ENCODE peak calls at places on chromosomes 1 and 21, in four cellular contexts. One of them, this sample, is unnamed.

GRCh38 chr1:227368009-227368408 is 49.7 kb upstream of the CDC42BPA start:
- DNase-seq in AG04450: no peak
- DNase-seq in activated CD8-positive, alpha-beta memory T cell treated with anti-CD3 and anti-CD28 coated beads for 48 hours: no peak
- DNase-seq in EL: no peak
- DNase-seq in this sample: no peak

GRCh38 chr1:66364578-66365391 is 169.2 kb upstream of the SGIP1 start:
- DNase-seq in AG04450: no peak
- DNase-seq in EL: peak; percentile 84
- DNase-seq in activated CD8-positive, alpha-beta memory T cell treated with anti-CD3 and anti-CD28 coated beads for 48 hours: no peak
- DNase-seq in this sample: no peak

GRCh38 chr1:197725044-197725443 is 50.2 kb downstream of the DENND1B start:
- DNase-seq in EL: peak; percentile 5
- DNase-seq in AG04450: no peak
- DNase-seq in activated CD8-positive, alpha-beta memory T cell treated with anti-CD3 and anti-CD28 coated beads for 48 hours: no peak
- DNase-seq in this sample: no peak

GRCh38 chr1:169121146-169121923 is 14.8 kb downstream of the ATP1B1 start:
- DNase-seq in activated CD8-positive, alpha-beta memory T cell treated with anti-CD3 and anti-CD28 coated beads for 48 hours: no peak
- DNase-seq in EL: peak; percentile 36
- DNase-seq in AG04450: no peak
- DNase-seq in this sample: no peak

GRCh38 chr21:34695434-34695833 is 26.6 kb downstream of the CLIC6 start:
- DNase-seq in activated CD8-positive, alpha-beta memory T cell treated with anti-CD3 and anti-CD28 coated beads for 48 hours: no peak
- DNase-seq in EL: peak; percentile 48
- DNase-seq in AG04450: no peak
- DNase-seq in this sample: no peak

GRCh38 chr1:169031566-169032224 is 74.8 kb upstream of the ATP1B1 start:
- DNase-seq in activated CD8-positive, alpha-beta memory T cell treated with anti-CD3 and anti-CD28 coated beads for 48 hours: no peak
- DNase-seq in AG04450: no peak
- DNase-seq in EL: no peak
- DNase-seq in this sample: no peak

GRCh38 chr21:33884361-33885157 is 31.0 kb downstream of the ATP5PO start:
- DNase-seq in EL: peak; percentile 75
- DNase-seq in AG04450: no peak
- DNase-seq in activated CD8-positive, alpha-beta memory T cell treated with anti-CD3 and anti-CD28 coated beads for 48 hours: no peak
- DNase-seq in this sample: no peak

GRCh38 chr1:201748331-201748730 is 80.6 kb upstream of the IPO9 start:
- DNase-seq in EL: peak; percentile 97
- DNase-seq in AG04450: peak; percentile 74
- DNase-seq in activated CD8-positive, alpha-beta memory T cell treated with anti-CD3 and anti-CD28 coated beads for 48 hours: no peak
- DNase-seq in this sample: no peak

GRCh38 chr1:34973326-34973725 is 11.8 kb downstream of the TMEM35B start:
- DNase-seq in EL: no peak
- DNase-seq in AG04450: no peak
- DNase-seq in activated CD8-positive, alpha-beta memory T cell treated with anti-CD3 and anti-CD28 coated beads for 48 hours: no peak
- DNase-seq in this sample: no peak

GRCh38 chr1:7410156-7410555 is 360.9 kb upstream of the VAMP3 start:
- DNase-seq in EL: no peak
- DNase-seq in AG04450: no peak
- DNase-seq in activated CD8-positive, alpha-beta memory T cell treated with anti-CD3 and anti-CD28 coated beads for 48 hours: no peak
- DNase-seq in this sample: no peak

GRCh38 chr1:165696625-165697100 is 1.7 kb downstream of the ALDH9A1 start:
- DNase-seq in activated CD8-positive, alpha-beta memory T cell treated with anti-CD3 and anti-CD28 coated beads for 48 hours: no peak
- DNase-seq in EL: peak; percentile 75
- DNase-seq in AG04450: peak; percentile 61
- DNase-seq in this sample: no peak

GRCh38 chr1:154999651-155000474 is 2.7 kb upstream of the ZBTB7B start:
- DNase-seq in AG04450: no peak
- DNase-seq in EL: no peak
- DNase-seq in activated CD8-positive, alpha-beta memory T cell treated with anti-CD3 and anti-CD28 coated beads for 48 hours: no peak
- DNase-seq in this sample: no peak

GRCh38 chr1:44783697-44784093 is 4.3 kb downstream of the BEST4 start:
- DNase-seq in EL: no peak
- DNase-seq in AG04450: no peak
- DNase-seq in activated CD8-positive, alpha-beta memory T cell treated with anti-CD3 and anti-CD28 coated beads for 48 hours: no peak
- DNase-seq in this sample: no peak

GRCh38 chr1:63746129-63746864 is 27.5 kb upstream of the ROR1 start:
- DNase-seq in AG04450: peak; percentile 39
- DNase-seq in activated CD8-positive, alpha-beta memory T cell treated with anti-CD3 and anti-CD28 coated beads for 48 hours: no peak
- DNase-seq in EL: peak; percentile 67
- DNase-seq in this sample: peak; percentile 69

GRCh38 chr1:111878649-111879048 is 110.8 kb downstream of the KCND3 start:
- DNase-seq in EL: no peak
- DNase-seq in activated CD8-positive, alpha-beta memory T cell treated with anti-CD3 and anti-CD28 coated beads for 48 hours: no peak
- DNase-seq in AG04450: no peak
- DNase-seq in this sample: no peak

This sample was measured in HEK293T.